ENCODE peak calls at places on chromosomes 6 and 20, in eight cellular contexts. V, E, K, F, B, T, J and Z are unnamed samples.

GRCh38 chr6:64217721-64218603 is 582.4 kb downstream of the PHF3 start:
- DNase-seq in V (no peak), E (no peak), K (no peak), F (no peak), B (no peak), T (no peak), J (no peak), Z (no peak)

GRCh38 chr6:107606407-107606806 is 116.5 kb downstream of the SOBP start:
- DNase-seq in V (no peak), E (no peak), K (no peak), F (no peak), B (no peak), T (no peak), J (no peak), Z (no peak)

GRCh38 chr20:1632228-1632577 is 12.4 kb upstream of the SIRPB1 start:
- DNase-seq in V (no peak), E (no peak), K (no peak), F (no peak), B (no peak), T (no peak), J (no peak), Z (no peak)

GRCh38 chr6:7219310-7219709 is 93.7 kb downstream of the SSR1 start:
- DNase-seq in V (no peak), E (no peak), K (no peak), F (no peak), B (no peak), T (no peak), J (no peak), Z (no peak)

GRCh38 chr6:19535351-19535750 is 301.8 kb upstream of the ID4 start:
- DNase-seq in V (no peak), E (peak), K (no peak), F (no peak), B (no peak), T (no peak), J (no peak), Z (no peak)

GRCh38 chr6:37819802-37820712 is 530 bp downstream of the ZFAND3 start:
- DNase-seq in V (no peak), E (peak), K (peak), F (peak), B (peak), T (peak), J (peak), Z (peak)

GRCh38 chr6:137217801-137218472 is 1.2 kb downstream of the IFNGR1 start:
- DNase-seq in V (no peak), E (no peak), K (no peak), F (peak), B (peak), T (no peak), J (no peak), Z (no peak)

GRCh38 chr6:52152070-52152423 is 34.1 kb upstream of the IL17A start:
- DNase-seq in V (no peak), E (no peak), K (no peak), F (no peak), B (no peak), T (no peak), J (no peak), Z (no peak)

GRCh38 chr6:125707615-125708243 is 41.7 kb upstream of the HEY2 start:
- DNase-seq in V (no peak), E (no peak), K (no peak), F (no peak), B (no peak), T (no peak), J (no peak), Z (no peak)

GRCh38 chr20:32539817-32540675 is 45.1 kb downstream of the NOL4L start:
- DNase-seq in V (no peak), E (no peak), K (peak), F (no peak), B (no peak), T (peak), J (no peak), Z (peak)

GRCh38 chr20:60255426-60255825 is 297.2 kb downstream of the CDH26 start:
- DNase-seq in V (no peak), E (peak), K (no peak), F (no peak), B (no peak), T (no peak), J (no peak), Z (no peak)

GRCh38 chr20:53195882-53196610 is 223.9 kb downstream of the TSHZ2 start:
- DNase-seq in V (no peak), E (no peak), K (no peak), F (no peak), B (no peak), T (no peak), J (no peak), Z (no peak)

GRCh38 chr6:147267658-147268057 is 63.4 kb downstream of the STXBP5 start:
- DNase-seq in V (no peak), E (no peak), K (no peak), F (no peak), B (no peak), T (no peak), J (no peak), Z (no peak)

GRCh38 chr6:81625216-81625615 is 127.3 kb downstream of the TENT5A start:
- DNase-seq in V (no peak), E (no peak), K (no peak), F (no peak), B (no peak), T (no peak), J (no peak), Z (no peak)

GRCh38 chr20:63582382-63583063 is 8.5 kb upstream of the HELZ2 start:
- DNase-seq in V (no peak), E (no peak), K (no peak), F (no peak), B (no peak), T (no peak), J (no peak), Z (no peak)

GRCh38 chr6:32082951-32083350 is 26.2 kb downstream of the TNXB start:
- DNase-seq in V (no peak), E (no peak), K (peak), F (no peak), B (no peak), T (no peak), J (no peak), Z (no peak)